ENCODE peak calls at places on chromosomes 6 and 20, in seven cellular contexts. I is GM12878, M is HFFc6, Q is AG10803, H is body of pancreas, G is lower leg skin, D is fibroblast of mammary gland. K is an unnamed sample.

GRCh38 chr20:26209171-26209941 is 512.7 kb upstream of the ZNF337 start:
- DNase-seq in I (no peak), M (no peak), Q (peak), G (no peak), H (no peak), D (no peak), K (peak)

GRCh38 chr20:58721951-58722371 is 29.4 kb downstream of the NPEPL1 start:
- DNase-seq in D (no peak), G (peak), M (no peak), H (peak), Q (no peak), I (no peak), K (no peak)

GRCh38 chr6:29676981-29677601 is 3.9 kb downstream of the ZFP57 start:
- DNase-seq in G (no peak), H (no peak), I (no peak), D (no peak), M (peak), Q (no peak), K (no peak)

GRCh38 chr6:30754631-30755030 is 10.3 kb upstream of the IER3 start:
- DNase-seq in I (no peak), M (peak), G (no peak), Q (peak), H (no peak), D (peak), K (no peak)

GRCh38 chr6:43456737-43457126 is 1.4 kb upstream of the DLK2 start:
- DNase-seq in Q (no peak), G (no peak), D (no peak), M (no peak), H (no peak), I (no peak), K (no peak)

GRCh38 chr6:33696538-33697518 is 14.7 kb downstream of the UQCC2 start:
- DNase-seq in I (no peak), H (peak), Q (peak), D (peak), G (no peak), M (peak), K (no peak)

GRCh38 chr6:150189176-150189575 is 46.3 kb downstream of the PPP1R14C start:
- DNase-seq in H (no peak), M (no peak), Q (no peak), D (no peak), G (no peak), I (no peak), K (no peak)

GRCh38 chr6:3960754-3961361 is 111.7 kb downstream of the FAM50B start:
- DNase-seq in I (no peak), G (no peak), H (no peak), Q (peak), M (peak), D (no peak), K (no peak)

GRCh38 chr6:129717287-129717686 is 7.3 kb upstream of the ARHGAP18 start:
- DNase-seq in I (no peak), Q (peak), H (no peak), G (no peak), D (peak), M (peak), K (no peak)

GRCh38 chr6:81226957-81227356 is 525.5 kb downstream of the TENT5A start:
- DNase-seq in H (no peak), D (no peak), Q (no peak), I (no peak), G (no peak), M (no peak), K (no peak)

GRCh38 chr6:159084493-159085091 is 39.8 kb upstream of the TAGAP start:
- DNase-seq in H (no peak), Q (peak), G (no peak), D (peak), I (no peak), M (peak), K (no peak)

GRCh38 chr6:76264466-76264865 is 192.0 kb upstream of the IMPG1 start:
- DNase-seq in D (no peak), M (no peak), Q (no peak), I (no peak), G (no peak), H (no peak), K (no peak)

GRCh38 chr6:3742426-3743344 is 8.8 kb downstream of the PXDC1 start:
- DNase-seq in H (peak), M (peak), G (peak), I (no peak), D (peak), Q (peak), K (no peak)

GRCh38 chr6:163818719-163819118 is 404.2 kb downstream of the QKI start:
- DNase-seq in M (no peak), I (no peak), D (no peak), H (no peak), G (no peak), Q (no peak), K (no peak)

GRCh38 chr6:166237611-166238010 is 70.0 kb upstream of the TBXT start:
- DNase-seq in H (no peak), D (peak), I (no peak), M (peak), G (no peak), Q (peak), K (no peak)

GRCh38 chr20:51531712-51532456 is 10.6 kb downstream of the NFATC2 start:
- DNase-seq in H (no peak), D (no peak), G (no peak), M (no peak), Q (no peak), I (no peak), K (no peak)

GRCh38 chr6:115708850-115709249 is 351.8 kb downstream of the FRK start:
- DNase-seq in D (no peak), M (no peak), G (no peak), I (no peak), H (no peak), Q (no peak), K (no peak)

GRCh38 chr6:99013661-99014458 is 66.1 kb upstream of the FBXL4 start:
- DNase-seq in H (no peak), I (no peak), G (no peak), D (peak), Q (peak), M (peak), K (no peak)

GRCh38 chr6:134342211-134342610 is 24.3 kb upstream of the SGK1 start:
- DNase-seq in G (no peak), H (no peak), Q (no peak), I (no peak), D (no peak), M (no peak), K (no peak)

GRCh38 chr6:22904413-22904812 is 335.0 kb downstream of the HDGFL1 start:
- DNase-seq in M (no peak), H (no peak), Q (no peak), G (no peak), D (no peak), I (no peak), K (no peak)

GRCh38 chr20:53870426-53871199 is 199.8 kb downstream of the BCAS1 start:
- DNase-seq in D (no peak), M (no peak), H (no peak), Q (no peak), I (no peak), G (no peak), K (no peak)

GRCh38 chr20:45323731-45324130 is 15.6 kb upstream of the MATN4 start:
- DNase-seq in G (no peak), I (no peak), H (no peak), D (peak), Q (no peak), M (peak), K (no peak)

GRCh38 chr20:32124916-32125454 is 15.5 kb downstream of the TM9SF4 start:
- DNase-seq in D (no peak), Q (no peak), H (no peak), M (no peak), G (no peak), I (no peak), K (no peak)

GRCh38 chr20:25669826-25670422 is 26.7 kb downstream of the ZNF337 start:
- DNase-seq in D (peak), G (no peak), M (peak), Q (peak), I (no peak), H (no peak), K (peak)

GRCh38 chr6:34295721-34296120 is 46.9 kb upstream of the SMIM29 start:
- DNase-seq in M (no peak), G (no peak), I (peak), H (no peak), D (no peak), Q (no peak), K (no peak)

GRCh38 chr6:155710704-155711103 is 255.1 kb upstream of the NOX3 start:
- DNase-seq in Q (no peak), D (no peak), G (no peak), H (no peak), M (no peak), I (no peak), K (no peak)

GRCh38 chr6:6588924-6589696 is 590 bp downstream of the LY86 start:
- DNase-seq in H (no peak), G (no peak), Q (no peak), I (peak), D (no peak), M (no peak), K (no peak)

GRCh38 chr6:91299544-91300491 is 712.9 kb upstream of the MAP3K7 start:
- DNase-seq in G (no peak), D (peak), I (no peak), Q (no peak), M (no peak), H (peak), K (no peak)

GRCh38 chr20:5397418-5397817 is 80.7 kb upstream of the PROKR2 start:
- DNase-seq in Q (no peak), I (no peak), M (no peak), D (no peak), G (no peak), H (no peak), K (no peak)

GRCh38 chr20:5400164-5400762 is 83.5 kb upstream of the PROKR2 start:
- DNase-seq in G (no peak), I (no peak), Q (peak), M (no peak), D (peak), H (no peak), K (no peak)

GRCh38 chr20:5401277-5401676 is 84.5 kb upstream of the PROKR2 start:
- DNase-seq in D (no peak), Q (no peak), H (no peak), I (no peak), M (no peak), G (no peak), K (no peak)

GRCh38 chr20:5402903-5403531 is 86.3 kb upstream of the PROKR2 start:
- DNase-seq in Q (peak), M (peak), D (peak), H (no peak), G (no peak), I (no peak), K (no peak)
- TF ChIP-seq CTCF in Q (peak), M (peak), D (peak), H (no peak), G (no peak), I (peak), K (peak)

DNA sequence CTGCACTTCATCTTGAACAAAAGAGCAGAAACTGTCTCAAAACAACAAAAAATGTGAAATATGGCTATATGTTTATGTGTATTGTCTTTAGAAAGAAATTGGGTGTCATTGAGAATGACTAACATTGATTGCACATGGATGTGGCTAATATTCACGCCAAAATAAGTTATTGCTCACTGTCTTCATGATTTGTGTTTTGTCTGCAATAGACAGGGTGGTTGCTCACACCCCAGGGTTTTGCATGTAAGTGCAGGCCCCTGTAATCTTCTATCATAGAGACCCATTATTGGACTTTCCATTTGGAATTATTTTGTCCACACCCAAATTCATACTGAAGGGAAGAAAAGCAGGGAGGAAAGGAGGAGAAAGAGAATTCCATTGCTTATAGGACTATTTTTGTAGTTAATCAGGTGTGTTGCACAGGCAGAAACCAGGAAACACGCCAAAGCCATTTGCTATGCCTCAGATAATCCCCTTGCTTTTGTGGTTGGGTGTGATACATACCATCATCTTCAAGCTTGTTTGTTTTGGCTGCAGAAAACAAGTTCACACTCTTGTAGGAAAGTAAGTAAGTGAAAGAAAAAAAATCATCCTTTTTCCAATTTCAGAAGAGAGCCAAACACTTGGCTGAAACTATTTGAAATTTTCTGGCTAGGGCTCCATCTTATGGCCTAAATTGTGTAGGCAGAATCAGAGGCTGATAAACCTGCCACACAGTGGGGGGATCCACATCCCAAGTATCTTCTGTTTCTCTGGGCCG is 214.1 kb downstream of the COL12A1 start:
- DNase-seq in G (no peak), I (no peak), M (peak), Q (peak), H (no peak), D (peak), K (peak)
- TF ChIP-seq CTCF in G (no peak), I (no peak), M (peak), Q (peak), H (no peak), D (peak), K (peak)

DNA sequence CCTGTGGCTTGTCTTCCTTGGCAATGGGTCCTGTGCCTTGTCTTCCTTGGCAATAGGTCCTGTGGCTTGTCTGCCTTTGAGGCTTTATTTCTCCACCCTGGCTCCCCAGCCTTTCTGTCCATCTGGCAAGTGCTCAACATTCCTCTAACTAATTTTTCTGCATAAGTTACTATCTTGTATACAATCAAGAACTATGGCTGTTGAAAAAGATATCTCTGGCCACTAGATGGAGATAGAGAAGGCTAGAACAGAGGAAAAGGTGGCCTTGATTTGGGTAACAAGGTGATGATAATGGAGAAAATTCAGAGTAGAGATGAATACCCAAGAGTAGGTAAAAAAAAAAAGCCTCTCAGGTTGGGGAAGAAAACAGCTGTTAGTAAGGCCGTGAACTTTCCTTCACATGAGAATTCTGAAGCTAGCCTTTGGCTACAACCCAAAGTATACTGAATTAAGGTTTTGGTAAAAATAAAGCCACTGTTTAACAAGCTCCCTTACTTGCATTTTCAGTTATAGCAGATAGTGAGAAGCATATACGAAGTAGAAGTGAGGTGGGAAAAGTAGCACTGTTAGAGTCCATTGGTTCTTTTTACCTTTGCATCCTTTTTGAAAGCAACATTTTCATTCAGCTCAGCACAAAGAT is 505.0 kb downstream of the DOK5 start:
- DNase-seq in H (no peak), Q (no peak), D (peak), G (no peak), I (no peak), M (no peak), K (no peak)
- TF ChIP-seq CTCF in H (peak), Q (no peak), D (peak), G (no peak), I (no peak), M (peak), K (no peak)

GRCh38 chr6:49151461-49151860 is 311.6 kb downstream of the MMUT start:
- DNase-seq in H (no peak), G (no peak), M (no peak), D (peak), Q (no peak), I (no peak), K (no peak)
- TF ChIP-seq CTCF in H (no peak), G (no peak), M (no peak), D (no peak), Q (no peak), I (no peak), K (no peak)

GRCh38 chr6:37679539-37680476 is 17.9 kb downstream of the MDGA1 start:
- DNase-seq in I (peak), M (no peak), H (no peak), G (no peak), D (no peak), Q (no peak), K (no peak)
- TF ChIP-seq CTCF in I (no peak), M (no peak), H (no peak), G (no peak), D (no peak), Q (no peak), K (no peak)

GRCh38 chr6:148611213-148611612 is 135.6 kb upstream of the UST start:
- DNase-seq in D (peak), H (peak), I (no peak), Q (peak), G (peak), M (peak), K (peak)

GRCh38 chr6:148612043-148612442 is 134.8 kb upstream of the UST start:
- DNase-seq in G (no peak), Q (no peak), D (no peak), I (no peak), H (no peak), M (no peak), K (no peak)

GRCh38 chr6:148608211-148608951 is 138.4 kb upstream of the UST start:
- DNase-seq in M (peak), H (no peak), I (no peak), D (peak), Q (peak), G (no peak), K (no peak)
- TF ChIP-seq CTCF in M (peak), H (peak), I (peak), D (peak), Q (peak), G (no peak), K (peak)

GRCh38 chr20:11271319-11271718 is 597.5 kb upstream of the JAG1 start:
- DNase-seq in H (no peak), I (no peak), D (no peak), Q (no peak), G (no peak), M (no peak), K (no peak)
- TF ChIP-seq CTCF in H (no peak), I (no peak), D (no peak), Q (no peak), G (no peak), M (peak), K (no peak)

GRCh38 chr6:24718449-24719124 is 367 bp downstream of the C6orf62 start:
- DNase-seq in H (no peak), G (no peak), I (no peak), D (no peak), M (no peak), Q (no peak), K (no peak)

GRCh38 chr6:24719125-24719931 is at the start of gene C6orf62:
- DNase-seq in Q (peak), G (peak), I (peak), M (peak), H (peak), D (peak), K (no peak)

GRCh38 chr6:24721461-24722215 is 2.7 kb upstream of the C6orf62 start:
- DNase-seq in G (peak), M (no peak), I (no peak), Q (no peak), D (peak), H (peak), K (peak)

GRCh38 chr6:24720604-24721460 is 1.9 kb upstream of the C6orf62 start:
- DNase-seq in H (peak), M (peak), Q (peak), I (peak), D (peak), G (peak), K (peak)

GRCh38 chr6:24720131-24720603 is 1.2 kb upstream of the C6orf62 start:
- DNase-seq in Q (peak), G (peak), I (no peak), D (peak), H (peak), M (peak), K (no peak)
- TF ChIP-seq CTCF in Q (no peak), G (no peak), I (no peak), D (no peak), H (no peak), M (no peak), K (no peak)